ENCODE peak calls at places on chromosome 9, in ten cellular contexts. B, D, F, Y, T, Z, V, I, C and E are unnamed samples.

GRCh38 chr9:12712532-12712931 is 19.3 kb downstream of the TYRP1 start:
- DNase-seq in B (no peak), D (no peak), F (peak; percentile 35), Y (no peak), T (no peak), Z (no peak), V (no peak), I (no peak), C (no peak), E (no peak)

GRCh38 chr9:122800066-122801060 is at the start of gene OR1K1:
- DNase-seq in B (no peak), D (no peak), F (no peak), Y (no peak), T (no peak), Z (no peak), V (no peak), I (no peak), C (no peak), E (no peak)

GRCh38 chr9:98862936-98863335 is 55.5 kb downstream of the GALNT12 start:
- DNase-seq in B (no peak), D (no peak), F (no peak), Y (no peak), T (no peak), Z (no peak), V (no peak), I (no peak), C (no peak), E (no peak)

GRCh38 chr9:101458955-101459631 is 23.5 kb upstream of the ALDOB start:
- DNase-seq in B (no peak), D (no peak), F (peak; percentile 87), Y (peak; percentile 57), T (peak; percentile 81), Z (peak; percentile 72), V (no peak), I (no peak), C (no peak), E (no peak)

GRCh38 chr9:694499-695154 is 146.9 kb upstream of the DMRT1 start:
- DNase-seq in B (no peak), D (no peak), F (peak; percentile 70), Y (no peak), T (peak; percentile 73), Z (no peak), V (no peak), I (no peak), C (peak; percentile 46), E (no peak)

GRCh38 chr9:16442622-16443021 is 427.8 kb downstream of the BNC2 start:
- DNase-seq in B (no peak), D (no peak), F (peak; percentile 64), Y (no peak), T (peak; percentile 80), Z (no peak), V (no peak), I (no peak), C (no peak), E (peak; percentile 39)

GRCh38 chr9:134825025-134825424 is 55.6 kb upstream of the FCN2 start:
- DNase-seq in B (no peak), D (no peak), F (no peak), Y (no peak), T (no peak), Z (no peak), V (no peak), I (no peak), C (no peak), E (no peak)

GRCh38 chr9:72977670-72978069 is 24.8 kb upstream of the ALDH1A1 start:
- DNase-seq in B (no peak), D (no peak), F (no peak), Y (no peak), T (no peak), Z (no peak), V (no peak), I (no peak), C (no peak), E (no peak)

GRCh38 chr9:90848866-90849265 is 47.2 kb downstream of the SYK start:
- DNase-seq in B (no peak), D (no peak), F (no peak), Y (no peak), T (no peak), Z (no peak), V (no peak), I (no peak), C (peak; percentile 59), E (no peak)

GRCh38 chr9:90853945-90854344 is 52.3 kb downstream of the SYK start:
- DNase-seq in B (no peak), D (no peak), F (no peak), Y (no peak), T (no peak), Z (no peak), V (no peak), I (no peak), C (peak; percentile 66), E (no peak)

GRCh38 chr9:90847971-90848370 is 46.4 kb downstream of the SYK start:
- DNase-seq in B (no peak), D (no peak), F (no peak), Y (no peak), T (no peak), Z (no peak), V (no peak), I (no peak), C (peak; percentile 62), E (no peak)

GRCh38 chr9:90854637-90855036 is 53.0 kb downstream of the SYK start:
- DNase-seq in B (no peak), D (no peak), F (no peak), Y (no peak), T (no peak), Z (no peak), V (no peak), I (no peak), C (peak; percentile 25), E (no peak)

GRCh38 chr9:90851444-90851843 is 49.8 kb downstream of the SYK start:
- DNase-seq in B (no peak), D (no peak), F (no peak), Y (no peak), T (no peak), Z (no peak), V (no peak), I (no peak), C (no peak), E (no peak)
- TF ChIP-seq CTCF in B (no peak), D (no peak), F (no peak), Y (no peak), T (no peak), Z (no peak), V (no peak), I (no peak), C (no peak), E (no peak)

DNA sequence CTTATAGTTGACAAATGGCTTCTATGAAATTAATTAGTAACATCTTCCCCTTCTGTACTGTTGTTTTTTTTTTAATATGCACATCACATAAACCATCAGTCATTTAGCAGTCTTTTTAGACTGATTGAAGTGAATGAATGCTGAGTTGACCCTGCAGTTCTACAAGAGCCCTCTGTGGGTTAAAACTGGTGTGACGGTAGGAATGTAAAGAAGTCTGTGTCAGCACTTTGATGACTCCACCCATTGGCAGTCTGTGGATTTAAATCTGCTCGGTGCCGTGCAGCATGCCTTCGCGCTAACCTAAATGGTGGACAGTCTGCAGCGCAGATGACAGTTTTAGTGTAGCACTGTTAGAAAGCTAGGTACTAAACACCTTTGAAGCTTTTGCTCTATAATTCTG is 3.1 kb downstream of the GTF3C4 start:
- DNase-seq in B (no peak), D (no peak), F (peak; percentile 68), Y (no peak), T (peak; percentile 54), Z (peak; percentile 49), V (no peak), I (no peak), C (no peak), E (no peak)
- TF ChIP-seq CTCF in B (no peak), D (no peak), F (no peak), Y (no peak), T (peak; percentile 17), Z (no peak), V (no peak), I (no peak), C (no peak), E (no peak)

DNA sequence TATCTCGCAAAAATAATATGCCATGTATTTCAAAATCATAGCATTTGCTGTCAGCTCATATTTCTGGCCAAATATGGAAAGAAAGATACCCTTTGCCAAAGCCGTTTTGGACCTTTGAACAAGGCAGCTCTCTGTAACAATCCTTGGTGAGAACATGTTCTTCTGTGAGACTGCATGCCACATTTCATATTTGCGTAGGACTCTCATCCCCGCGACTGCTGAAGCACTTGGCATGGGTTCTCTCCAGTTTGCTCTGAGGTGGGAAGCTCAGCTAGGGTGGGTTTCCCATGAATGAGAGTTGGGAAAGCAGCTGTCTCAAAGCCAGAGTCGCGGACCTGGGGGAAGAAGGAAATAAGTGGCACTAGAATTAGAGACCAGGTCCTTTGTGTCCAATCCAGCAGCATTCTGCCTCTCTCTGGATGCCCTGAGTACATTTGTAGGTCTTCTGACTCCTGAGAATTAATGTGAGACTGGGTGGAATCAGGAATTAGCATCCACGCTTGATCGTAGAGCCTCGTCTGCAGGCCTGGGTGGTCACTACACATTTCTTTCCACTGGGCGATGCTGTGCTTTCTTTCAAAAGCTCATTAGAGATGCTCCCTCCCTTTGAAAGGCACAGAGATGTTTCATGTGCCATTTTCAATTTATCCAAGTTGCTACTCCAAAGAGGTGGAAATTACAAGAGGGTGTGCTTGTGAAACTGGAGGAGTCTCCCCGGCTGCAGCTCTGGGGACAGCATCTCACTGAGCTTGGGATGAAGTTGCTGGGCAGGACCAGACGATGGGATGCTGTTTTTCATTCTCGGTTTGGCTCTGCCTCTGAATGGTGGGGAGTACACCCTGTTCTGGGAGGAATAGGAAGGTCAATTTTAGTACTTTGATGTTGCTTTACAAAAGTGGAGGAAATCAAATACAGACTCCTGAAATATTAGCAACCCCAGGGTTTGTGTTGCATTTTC is 197.2 kb downstream of the GADD45G start:
- DNase-seq in B (no peak), D (no peak), F (no peak), Y (no peak), T (peak; percentile 19), Z (no peak), V (peak; percentile 68), I (no peak), C (no peak), E (no peak)
- TF ChIP-seq CTCF in B (no peak), D (no peak), F (no peak), Y (no peak), T (no peak), Z (no peak), V (peak; percentile 20), I (no peak), C (no peak), E (no peak)

GRCh38 chr9:92726971-92727715 is 37.5 kb downstream of the BICD2 start:
- DNase-seq in B (no peak), D (no peak), F (peak; percentile 37), Y (no peak), T (peak; percentile 54), Z (no peak), V (no peak), I (no peak), C (peak; percentile 66), E (no peak)

GRCh38 chr9:92727716-92728700 is 36.6 kb downstream of the BICD2 start:
- DNase-seq in B (no peak), D (no peak), F (no peak), Y (no peak), T (no peak), Z (no peak), V (no peak), I (no peak), C (peak; percentile 80), E (no peak)

GRCh38 chr9:92730897-92731296 is 33.7 kb downstream of the BICD2 start:
- DNase-seq in B (no peak), D (no peak), F (no peak), Y (no peak), T (no peak), Z (no peak), V (no peak), I (no peak), C (no peak), E (no peak)

GRCh38 chr9:92729735-92730155 is 34.9 kb downstream of the BICD2 start:
- DNase-seq in B (no peak), D (no peak), F (no peak), Y (no peak), T (no peak), Z (no peak), V (no peak), I (no peak), C (no peak), E (no peak)

GRCh38 chr9:92728831-92729734 is 35.5 kb downstream of the BICD2 start:
- DNase-seq in B (no peak), D (peak; percentile 52), F (no peak), Y (peak; percentile 75), T (no peak), Z (peak; percentile 21), V (no peak), I (no peak), C (peak; percentile 65), E (no peak)
- TF ChIP-seq CTCF in B (peak; percentile 27), D (no peak), F (peak; percentile 48), Y (peak; percentile 44), T (peak; percentile 36), Z (peak; percentile 18), V (no peak), I (no peak), C (peak; percentile 56), E (no peak)